ENCODE peak calls at places on chromosomes 13 and 19, in ten cellular contexts. U is T1000, W is breast epithelium, R is BE2C, N is cardiac septum, V is Caki2, Y is MCF 10A, B is astrocyte of the spinal cord, I is NCI-H345, O is smooth muscle cell of the brain vasculature. T is an unnamed sample.
A peak's percentile ranks its signal among the peaks of the same experiment; 100 is the strongest.

GRCh38 chr13:109735567-109735966 is 50.8 kb downstream of the IRS2 start:
- DNase-seq in U (no peak), W (no peak), R (no peak), N (no peak), V (no peak), Y (no peak), B (peak; percentile 5), I (no peak), O (no peak), T (no peak)

GRCh38 chr19:35316560-35316959 is 12.4 kb upstream of the CD22 start:
- DNase-seq in U (no peak), W (no peak), R (no peak), N (no peak), V (no peak), Y (no peak), B (no peak), I (peak; percentile 69), O (no peak), T (no peak)

GRCh38 chr19:43809762-43810696 is 7.8 kb upstream of the LYPD5 start:
- DNase-seq in U (no peak), W (no peak), R (no peak), N (no peak), V (peak; percentile 45), Y (peak; percentile 74), B (peak; percentile 67), I (peak; percentile 58), O (peak; percentile 15), T (peak; percentile 42)

GRCh38 chr13:76667551-76667950 is 218.7 kb downstream of the KCTD12 start:
- DNase-seq in U (no peak), W (no peak), R (peak; percentile 19), N (no peak), V (no peak), Y (peak; percentile 59), B (peak; percentile 64), I (peak; percentile 24), O (peak; percentile 57), T (peak; percentile 20)

GRCh38 chr13:97076898-97077297 is 82.6 kb upstream of the OXGR1 start:
- DNase-seq in U (no peak), W (no peak), R (no peak), N (no peak), V (no peak), Y (no peak), B (no peak), I (no peak), O (no peak), T (no peak)

GRCh38 chr19:18439025-18439909 is 1.3 kb upstream of the ISYNA1 start:
- DNase-seq in U (no peak), W (no peak), R (no peak), N (no peak), V (no peak), Y (peak; percentile 95), B (no peak), I (no peak), O (no peak), T (peak; percentile 65)

GRCh38 chr19:11138659-11139526 is 16.7 kb downstream of the SPC24 start:
- DNase-seq in U (peak; percentile 77), W (no peak), R (peak; percentile 90), N (peak; percentile 89), V (peak; percentile 90), Y (peak; percentile 86), B (peak; percentile 81), I (peak; percentile 0), O (no peak), T (peak; percentile 74)

GRCh38 chr19:31255174-31255862 is 93.9 kb downstream of the TSHZ3 start:
- DNase-seq in U (no peak), W (no peak), R (no peak), N (no peak), V (no peak), Y (no peak), B (no peak), I (no peak), O (no peak), T (no peak)

GRCh38 chr19:34794289-34794960 is 21.4 kb upstream of the ZNF599 start:
- DNase-seq in U (no peak), W (no peak), R (no peak), N (no peak), V (no peak), Y (peak; percentile 4), B (no peak), I (no peak), O (no peak), T (no peak)

GRCh38 chr13:38998739-38999138 is 8.1 kb upstream of the STOML3 start:
- DNase-seq in U (no peak), W (no peak), R (no peak), N (no peak), V (no peak), Y (no peak), B (no peak), I (no peak), O (no peak), T (no peak)

GRCh38 chr19:3732108-3732507 is 23.9 kb downstream of the TJP3 start:
- DNase-seq in U (no peak), W (no peak), R (no peak), N (no peak), V (no peak), Y (no peak), B (no peak), I (no peak), O (no peak), T (no peak)

GRCh38 chr19:27774827-27775226 is 1438.1 kb downstream of the UQCRFS1 start:
- DNase-seq in U (peak; percentile 4), W (no peak), R (peak; percentile 67), N (no peak), V (no peak), Y (no peak), B (no peak), I (no peak), O (no peak), T (no peak)

GRCh38 chr19:41758846-41759245 is 3.5 kb downstream of the CEACAM6 start:
- DNase-seq in U (no peak), W (no peak), R (no peak), N (no peak), V (no peak), Y (no peak), B (no peak), I (no peak), O (no peak), T (no peak)

GRCh38 chr19:33440241-33440640 is 66.7 kb downstream of the CEBPG start:
- DNase-seq in U (no peak), W (no peak), R (no peak), N (peak; percentile 53), V (no peak), Y (no peak), B (no peak), I (no peak), O (no peak), T (no peak)

GRCh38 chr13:33272531-33273124 is 12.9 kb downstream of the STARD13 start:
- DNase-seq in U (no peak), W (no peak), R (no peak), N (no peak), V (no peak), Y (no peak), B (no peak), I (no peak), O (no peak), T (no peak)

GRCh38 chr13:99352351-99353271 is 45.4 kb upstream of the GPR183 start:
- DNase-seq in U (no peak), W (no peak), R (no peak), N (no peak), V (no peak), Y (no peak), B (no peak), I (no peak), O (no peak), T (no peak)

GRCh38 chr19:42613666-42614065 is 18.9 kb upstream of the CEACAM8 start:
- DNase-seq in U (no peak), W (no peak), R (no peak), N (no peak), V (no peak), Y (no peak), B (no peak), I (no peak), O (no peak), T (no peak)

T was measured in AG08396.